ENCODE peak calls at places on chromosomes 5 and 9, in seven cellular contexts. One of them, this sample, is unnamed.

GRCh38 chr5:5710471-5710870 is 288.0 kb downstream of the ICE1 start:
- DNase-seq in B cell: no peak
- DNase-seq in GM13977: no peak
- DNase-seq in CD8-positive, alpha-beta T cell: no peak
- DNase-seq in stimulated activated naive B cell treated with anti-CD40 and anti-IgM and Interleukin-4, amounts not matched to agents 10 μg/mL and 1 μg/mL and 100 μg/mL, for 72 hours: no peak
- DNase-seq in fibroblast of pulmonary artery: no peak
- DNase-seq in activated T-helper 1 cell treated with anti-CD3 and anti-CD28 coated beads, Interleukin-12 subunit alpha, Interleukin-12 subunit beta, Interleukin-2, Interleukin-4 antibody, amounts not matched to agents 30 ng/mL and 10 ng/mL and 1 ng/mL, durations not matched to agents 14 hours and 24 hours and 36 hours: no peak
- DNase-seq in this sample: no peak

GRCh38 chr9:97990259-97990658 is 7.1 kb downstream of the ANP32B start:
- DNase-seq in B cell: no peak
- DNase-seq in GM13977: no peak
- DNase-seq in CD8-positive, alpha-beta T cell: no peak
- DNase-seq in stimulated activated naive B cell treated with anti-CD40 and anti-IgM and Interleukin-4, amounts not matched to agents 10 μg/mL and 1 μg/mL and 100 μg/mL, for 72 hours: no peak
- DNase-seq in fibroblast of pulmonary artery: peak; percentile 71
- DNase-seq in activated T-helper 1 cell treated with anti-CD3 and anti-CD28 coated beads, Interleukin-12 subunit alpha, Interleukin-12 subunit beta, Interleukin-2, Interleukin-4 antibody, amounts not matched to agents 30 ng/mL and 10 ng/mL and 1 ng/mL, durations not matched to agents 14 hours and 24 hours and 36 hours: no peak
- DNase-seq in this sample: no peak

GRCh38 chr5:140189253-140189652 is 14.3 kb downstream of the CYSTM1 start:
- DNase-seq in B cell: no peak
- DNase-seq in GM13977: no peak
- DNase-seq in CD8-positive, alpha-beta T cell: no peak
- DNase-seq in stimulated activated naive B cell treated with anti-CD40 and anti-IgM and Interleukin-4, amounts not matched to agents 10 μg/mL and 1 μg/mL and 100 μg/mL, for 72 hours: no peak
- DNase-seq in fibroblast of pulmonary artery: no peak
- DNase-seq in activated T-helper 1 cell treated with anti-CD3 and anti-CD28 coated beads, Interleukin-12 subunit alpha, Interleukin-12 subunit beta, Interleukin-2, Interleukin-4 antibody, amounts not matched to agents 30 ng/mL and 10 ng/mL and 1 ng/mL, durations not matched to agents 14 hours and 24 hours and 36 hours: no peak
- DNase-seq in this sample: no peak

GRCh38 chr9:83281306-83282255 is 218.6 kb upstream of the RASEF start:
- DNase-seq in B cell: no peak
- DNase-seq in GM13977: no peak
- DNase-seq in CD8-positive, alpha-beta T cell: no peak
- DNase-seq in stimulated activated naive B cell treated with anti-CD40 and anti-IgM and Interleukin-4, amounts not matched to agents 10 μg/mL and 1 μg/mL and 100 μg/mL, for 72 hours: no peak
- DNase-seq in fibroblast of pulmonary artery: peak; percentile 49
- DNase-seq in activated T-helper 1 cell treated with anti-CD3 and anti-CD28 coated beads, Interleukin-12 subunit alpha, Interleukin-12 subunit beta, Interleukin-2, Interleukin-4 antibody, amounts not matched to agents 30 ng/mL and 10 ng/mL and 1 ng/mL, durations not matched to agents 14 hours and 24 hours and 36 hours: no peak
- DNase-seq in this sample: no peak

GRCh38 chr9:105457560-105458294 is 9.9 kb downstream of the FSD1L start:
- DNase-seq in B cell: no peak
- DNase-seq in GM13977: no peak
- DNase-seq in CD8-positive, alpha-beta T cell: no peak
- DNase-seq in stimulated activated naive B cell treated with anti-CD40 and anti-IgM and Interleukin-4, amounts not matched to agents 10 μg/mL and 1 μg/mL and 100 μg/mL, for 72 hours: no peak
- DNase-seq in fibroblast of pulmonary artery: no peak
- DNase-seq in activated T-helper 1 cell treated with anti-CD3 and anti-CD28 coated beads, Interleukin-12 subunit alpha, Interleukin-12 subunit beta, Interleukin-2, Interleukin-4 antibody, amounts not matched to agents 30 ng/mL and 10 ng/mL and 1 ng/mL, durations not matched to agents 14 hours and 24 hours and 36 hours: no peak
- DNase-seq in this sample: no peak

GRCh38 chr9:136407911-136408310 is 2.5 kb downstream of the ENTR1 start:
- DNase-seq in B cell: no peak
- DNase-seq in GM13977: no peak
- DNase-seq in CD8-positive, alpha-beta T cell: no peak
- DNase-seq in stimulated activated naive B cell treated with anti-CD40 and anti-IgM and Interleukin-4, amounts not matched to agents 10 μg/mL and 1 μg/mL and 100 μg/mL, for 72 hours: no peak
- DNase-seq in fibroblast of pulmonary artery: no peak
- DNase-seq in activated T-helper 1 cell treated with anti-CD3 and anti-CD28 coated beads, Interleukin-12 subunit alpha, Interleukin-12 subunit beta, Interleukin-2, Interleukin-4 antibody, amounts not matched to agents 30 ng/mL and 10 ng/mL and 1 ng/mL, durations not matched to agents 14 hours and 24 hours and 36 hours: no peak
- DNase-seq in this sample: no peak

GRCh38 chr5:65775476-65775875 is 53.5 kb downstream of the NLN start:
- DNase-seq in B cell: no peak
- DNase-seq in GM13977: no peak
- DNase-seq in CD8-positive, alpha-beta T cell: no peak
- DNase-seq in stimulated activated naive B cell treated with anti-CD40 and anti-IgM and Interleukin-4, amounts not matched to agents 10 μg/mL and 1 μg/mL and 100 μg/mL, for 72 hours: no peak
- DNase-seq in fibroblast of pulmonary artery: no peak
- DNase-seq in activated T-helper 1 cell treated with anti-CD3 and anti-CD28 coated beads, Interleukin-12 subunit alpha, Interleukin-12 subunit beta, Interleukin-2, Interleukin-4 antibody, amounts not matched to agents 30 ng/mL and 10 ng/mL and 1 ng/mL, durations not matched to agents 14 hours and 24 hours and 36 hours: no peak
- DNase-seq in this sample: no peak

GRCh38 chr5:108919591-108920326 is 172.1 kb downstream of the FER start:
- DNase-seq in B cell: no peak
- DNase-seq in GM13977: peak; percentile 22
- DNase-seq in CD8-positive, alpha-beta T cell: no peak
- DNase-seq in stimulated activated naive B cell treated with anti-CD40 and anti-IgM and Interleukin-4, amounts not matched to agents 10 μg/mL and 1 μg/mL and 100 μg/mL, for 72 hours: no peak
- DNase-seq in fibroblast of pulmonary artery: peak; percentile 18
- DNase-seq in activated T-helper 1 cell treated with anti-CD3 and anti-CD28 coated beads, Interleukin-12 subunit alpha, Interleukin-12 subunit beta, Interleukin-2, Interleukin-4 antibody, amounts not matched to agents 30 ng/mL and 10 ng/mL and 1 ng/mL, durations not matched to agents 14 hours and 24 hours and 36 hours: no peak
- DNase-seq in this sample: no peak

GRCh38 chr5:91179018-91179417 is 204.1 kb downstream of the ARRDC3 start:
- DNase-seq in B cell: no peak
- DNase-seq in GM13977: no peak
- DNase-seq in CD8-positive, alpha-beta T cell: no peak
- DNase-seq in stimulated activated naive B cell treated with anti-CD40 and anti-IgM and Interleukin-4, amounts not matched to agents 10 μg/mL and 1 μg/mL and 100 μg/mL, for 72 hours: no peak
- DNase-seq in fibroblast of pulmonary artery: peak; percentile 11
- DNase-seq in activated T-helper 1 cell treated with anti-CD3 and anti-CD28 coated beads, Interleukin-12 subunit alpha, Interleukin-12 subunit beta, Interleukin-2, Interleukin-4 antibody, amounts not matched to agents 30 ng/mL and 10 ng/mL and 1 ng/mL, durations not matched to agents 14 hours and 24 hours and 36 hours: no peak
- DNase-seq in this sample: no peak

GRCh38 chr5:124644138-124644537 is 102.3 kb downstream of the ZNF608 start:
- DNase-seq in B cell: no peak
- DNase-seq in GM13977: no peak
- DNase-seq in CD8-positive, alpha-beta T cell: no peak
- DNase-seq in stimulated activated naive B cell treated with anti-CD40 and anti-IgM and Interleukin-4, amounts not matched to agents 10 μg/mL and 1 μg/mL and 100 μg/mL, for 72 hours: no peak
- DNase-seq in fibroblast of pulmonary artery: no peak
- DNase-seq in activated T-helper 1 cell treated with anti-CD3 and anti-CD28 coated beads, Interleukin-12 subunit alpha, Interleukin-12 subunit beta, Interleukin-2, Interleukin-4 antibody, amounts not matched to agents 30 ng/mL and 10 ng/mL and 1 ng/mL, durations not matched to agents 14 hours and 24 hours and 36 hours: no peak
- DNase-seq in this sample: no peak

GRCh38 chr5:82815871-82816270 is 261.3 kb downstream of the TMEM167A start:
- DNase-seq in B cell: no peak
- DNase-seq in GM13977: no peak
- DNase-seq in CD8-positive, alpha-beta T cell: no peak
- DNase-seq in stimulated activated naive B cell treated with anti-CD40 and anti-IgM and Interleukin-4, amounts not matched to agents 10 μg/mL and 1 μg/mL and 100 μg/mL, for 72 hours: no peak
- DNase-seq in fibroblast of pulmonary artery: peak; percentile 75
- DNase-seq in activated T-helper 1 cell treated with anti-CD3 and anti-CD28 coated beads, Interleukin-12 subunit alpha, Interleukin-12 subunit beta, Interleukin-2, Interleukin-4 antibody, amounts not matched to agents 30 ng/mL and 10 ng/mL and 1 ng/mL, durations not matched to agents 14 hours and 24 hours and 36 hours: no peak
- DNase-seq in this sample: no peak

GRCh38 chr9:88312517-88313103 is 75.6 kb upstream of the SPIN1 start:
- DNase-seq in B cell: no peak
- DNase-seq in GM13977: no peak
- DNase-seq in CD8-positive, alpha-beta T cell: no peak
- DNase-seq in stimulated activated naive B cell treated with anti-CD40 and anti-IgM and Interleukin-4, amounts not matched to agents 10 μg/mL and 1 μg/mL and 100 μg/mL, for 72 hours: peak; percentile 70
- DNase-seq in fibroblast of pulmonary artery: no peak
- DNase-seq in activated T-helper 1 cell treated with anti-CD3 and anti-CD28 coated beads, Interleukin-12 subunit alpha, Interleukin-12 subunit beta, Interleukin-2, Interleukin-4 antibody, amounts not matched to agents 30 ng/mL and 10 ng/mL and 1 ng/mL, durations not matched to agents 14 hours and 24 hours and 36 hours: no peak
- DNase-seq in this sample: no peak

GRCh38 chr5:177529247-177529901 is 12.6 kb upstream of the DDX41 start:
- DNase-seq in B cell: no peak
- DNase-seq in GM13977: no peak
- DNase-seq in CD8-positive, alpha-beta T cell: no peak
- DNase-seq in stimulated activated naive B cell treated with anti-CD40 and anti-IgM and Interleukin-4, amounts not matched to agents 10 μg/mL and 1 μg/mL and 100 μg/mL, for 72 hours: no peak
- DNase-seq in fibroblast of pulmonary artery: no peak
- DNase-seq in activated T-helper 1 cell treated with anti-CD3 and anti-CD28 coated beads, Interleukin-12 subunit alpha, Interleukin-12 subunit beta, Interleukin-2, Interleukin-4 antibody, amounts not matched to agents 30 ng/mL and 10 ng/mL and 1 ng/mL, durations not matched to agents 14 hours and 24 hours and 36 hours: no peak
- DNase-seq in this sample: no peak

GRCh38 chr9:124513374-124513994 is 6.3 kb upstream of the NR5A1 start:
- DNase-seq in B cell: no peak
- DNase-seq in GM13977: no peak
- DNase-seq in CD8-positive, alpha-beta T cell: no peak
- DNase-seq in stimulated activated naive B cell treated with anti-CD40 and anti-IgM and Interleukin-4, amounts not matched to agents 10 μg/mL and 1 μg/mL and 100 μg/mL, for 72 hours: no peak
- DNase-seq in fibroblast of pulmonary artery: no peak
- DNase-seq in activated T-helper 1 cell treated with anti-CD3 and anti-CD28 coated beads, Interleukin-12 subunit alpha, Interleukin-12 subunit beta, Interleukin-2, Interleukin-4 antibody, amounts not matched to agents 30 ng/mL and 10 ng/mL and 1 ng/mL, durations not matched to agents 14 hours and 24 hours and 36 hours: no peak
- DNase-seq in this sample: no peak

GRCh38 chr5:37103302-37103701 is 145.9 kb downstream of the CPLANE1 start:
- DNase-seq in B cell: no peak
- DNase-seq in GM13977: no peak
- DNase-seq in CD8-positive, alpha-beta T cell: no peak
- DNase-seq in stimulated activated naive B cell treated with anti-CD40 and anti-IgM and Interleukin-4, amounts not matched to agents 10 μg/mL and 1 μg/mL and 100 μg/mL, for 72 hours: no peak
- DNase-seq in fibroblast of pulmonary artery: no peak
- DNase-seq in activated T-helper 1 cell treated with anti-CD3 and anti-CD28 coated beads, Interleukin-12 subunit alpha, Interleukin-12 subunit beta, Interleukin-2, Interleukin-4 antibody, amounts not matched to agents 30 ng/mL and 10 ng/mL and 1 ng/mL, durations not matched to agents 14 hours and 24 hours and 36 hours: no peak
- DNase-seq in this sample: no peak

GRCh38 chr9:127990539-127990938 is 9.8 kb upstream of the EEIG1 start:
- DNase-seq in B cell: peak; percentile 37
- DNase-seq in GM13977: no peak
- DNase-seq in CD8-positive, alpha-beta T cell: no peak
- DNase-seq in stimulated activated naive B cell treated with anti-CD40 and anti-IgM and Interleukin-4, amounts not matched to agents 10 μg/mL and 1 μg/mL and 100 μg/mL, for 72 hours: no peak
- DNase-seq in fibroblast of pulmonary artery: no peak
- DNase-seq in activated T-helper 1 cell treated with anti-CD3 and anti-CD28 coated beads, Interleukin-12 subunit alpha, Interleukin-12 subunit beta, Interleukin-2, Interleukin-4 antibody, amounts not matched to agents 30 ng/mL and 10 ng/mL and 1 ng/mL, durations not matched to agents 14 hours and 24 hours and 36 hours: no peak
- DNase-seq in this sample: no peak

GRCh38 chr5:154510156-154510555 is 32.1 kb upstream of the HAND1 start:
- DNase-seq in B cell: no peak
- DNase-seq in GM13977: no peak
- DNase-seq in CD8-positive, alpha-beta T cell: no peak
- DNase-seq in stimulated activated naive B cell treated with anti-CD40 and anti-IgM and Interleukin-4, amounts not matched to agents 10 μg/mL and 1 μg/mL and 100 μg/mL, for 72 hours: no peak
- DNase-seq in fibroblast of pulmonary artery: no peak
- DNase-seq in activated T-helper 1 cell treated with anti-CD3 and anti-CD28 coated beads, Interleukin-12 subunit alpha, Interleukin-12 subunit beta, Interleukin-2, Interleukin-4 antibody, amounts not matched to agents 30 ng/mL and 10 ng/mL and 1 ng/mL, durations not matched to agents 14 hours and 24 hours and 36 hours: no peak
- DNase-seq in this sample: no peak

GRCh38 chr5:111493031-111493430 is 19.3 kb downstream of the STARD4 start:
- DNase-seq in B cell: no peak
- DNase-seq in GM13977: no peak
- DNase-seq in CD8-positive, alpha-beta T cell: no peak
- DNase-seq in stimulated activated naive B cell treated with anti-CD40 and anti-IgM and Interleukin-4, amounts not matched to agents 10 μg/mL and 1 μg/mL and 100 μg/mL, for 72 hours: no peak
- DNase-seq in fibroblast of pulmonary artery: no peak
- DNase-seq in activated T-helper 1 cell treated with anti-CD3 and anti-CD28 coated beads, Interleukin-12 subunit alpha, Interleukin-12 subunit beta, Interleukin-2, Interleukin-4 antibody, amounts not matched to agents 30 ng/mL and 10 ng/mL and 1 ng/mL, durations not matched to agents 14 hours and 24 hours and 36 hours: no peak
- DNase-seq in this sample: no peak

This sample was measured in GM19239.